ENCODE peak calls at places on chromosomes 4 and X, in four cellular contexts. S is choroid plexus epithelial cell, H is right atrium auricular region, P is ascending aorta. E is an unnamed sample.

GRCh38 chr4:181085584-181085983 is 1157.6 kb upstream of the TENM3 start:
- DNase-seq in S (no peak), H (no peak), P (no peak), E (no peak)

GRCh38 chrX:113629326-113629725 is 788.7 kb upstream of the AMOT start:
- DNase-seq in S (no peak), H (no peak), P (no peak), E (no peak)

GRCh38 chr4:52869196-52869595 is 7.1 kb downstream of the RASL11B start:
- DNase-seq in S (peak; percentile 28), H (peak; percentile 85), P (peak; percentile 30), E (no peak)

GRCh38 chr4:70637239-70637920 is 8.8 kb downstream of the ENAM start:
- DNase-seq in S (peak; percentile 8), H (no peak), P (no peak), E (no peak)

GRCh38 chr4:88792268-88792781 is 94.7 kb upstream of the NAP1L5 start:
- DNase-seq in S (peak; percentile 94), H (no peak), P (no peak), E (peak; percentile 77)

GRCh38 chr4:113008726-113009125 is 40.7 kb upstream of the ANK2 start:
- DNase-seq in S (no peak), H (no peak), P (no peak), E (no peak)

GRCh38 chrX:27918799-27919198 is 62.5 kb downstream of the DCAF8L1 start:
- DNase-seq in S (peak; percentile 46), H (no peak), P (no peak), E (peak; percentile 41)

GRCh38 chr4:37685211-37685725 is 908 bp downstream of the RELL1 start:
- DNase-seq in S (peak; percentile 50), H (no peak), P (no peak), E (peak; percentile 22)

DNA sequence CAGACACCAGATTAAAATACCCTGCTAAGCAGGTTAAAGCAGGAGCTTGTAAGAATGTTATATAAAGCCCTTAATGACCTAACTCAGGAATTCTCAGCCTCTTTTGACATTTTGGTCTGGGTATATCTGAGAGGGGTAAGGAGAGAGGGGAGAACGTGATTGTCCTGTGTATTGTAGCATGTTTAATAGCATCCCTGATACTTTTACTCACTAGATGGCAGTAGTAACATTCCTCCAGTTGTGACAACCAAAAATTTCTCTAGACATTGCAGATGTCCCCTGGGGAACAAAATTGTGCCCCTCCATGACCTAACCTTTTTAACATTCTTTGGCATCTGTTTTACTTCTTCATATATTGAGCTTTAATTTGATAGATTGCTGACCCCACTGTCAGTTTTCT is 17.9 kb downstream of the SMARCA5 start:
- DNase-seq in S (peak; percentile 43), H (no peak), P (no peak), E (peak; percentile 22)
- TF ChIP-seq CTCF in S (peak; percentile 61), H (peak; percentile 50), P (peak; percentile 31), E (peak; percentile 43)

GRCh38 chr4:24912252-24913098 is at the start of gene CCDC149:
- DNase-seq in S (peak; percentile 60), H (no peak), P (no peak), E (peak; percentile 84)
- TF ChIP-seq CTCF in S (no peak), H (peak; percentile 27), P (no peak), E (no peak)

GRCh38 chr4:6362243-6362885 is 92.7 kb downstream of the WFS1 start:
- DNase-seq in S (no peak), H (no peak), P (no peak), E (no peak)
- TF ChIP-seq CTCF in S (no peak), H (no peak), P (no peak), E (no peak)

GRCh38 chr4:84171871-84172270 is 327.2 kb downstream of the NKX6-1 start:
- DNase-seq in S (no peak), H (no peak), P (no peak), E (peak; percentile 52)

GRCh38 chr4:84167089-84167488 is 332.0 kb downstream of the NKX6-1 start:
- DNase-seq in S (no peak), H (no peak), P (no peak), E (no peak)

GRCh38 chr4:84166486-84166885 is 332.6 kb downstream of the NKX6-1 start:
- DNase-seq in S (no peak), H (no peak), P (no peak), E (no peak)

GRCh38 chr4:84167579-84167978 is 331.5 kb downstream of the NKX6-1 start:
- DNase-seq in S (no peak), H (no peak), P (no peak), E (no peak)
- TF ChIP-seq CTCF in S (peak; percentile 6), H (no peak), P (no peak), E (no peak)

GRCh38 chr4:136713140-136713539 is 819.2 kb downstream of the PCDH18 start:
- DNase-seq in S (peak; percentile 74), H (no peak), P (no peak), E (peak; percentile 41)
- TF ChIP-seq CTCF in S (peak; percentile 62), H (no peak), P (no peak), E (no peak)

GRCh38 chrX:68824565-68825125 is 4.2 kb upstream of the EFNB1 start:
- DNase-seq in S (no peak), H (no peak), P (no peak), E (no peak)

GRCh38 chrX:68824152-68824433 is 4.7 kb upstream of the EFNB1 start:
- DNase-seq in S (no peak), H (no peak), P (no peak), E (no peak)

GRCh38 chrX:68821616-68822015 is 7.2 kb upstream of the EFNB1 start:
- DNase-seq in S (no peak), H (no peak), P (no peak), E (no peak)

GRCh38 chrX:68822641-68823410 is 6.0 kb upstream of the EFNB1 start:
- DNase-seq in S (peak; percentile 72), H (no peak), P (no peak), E (peak; percentile 65)

DNA sequence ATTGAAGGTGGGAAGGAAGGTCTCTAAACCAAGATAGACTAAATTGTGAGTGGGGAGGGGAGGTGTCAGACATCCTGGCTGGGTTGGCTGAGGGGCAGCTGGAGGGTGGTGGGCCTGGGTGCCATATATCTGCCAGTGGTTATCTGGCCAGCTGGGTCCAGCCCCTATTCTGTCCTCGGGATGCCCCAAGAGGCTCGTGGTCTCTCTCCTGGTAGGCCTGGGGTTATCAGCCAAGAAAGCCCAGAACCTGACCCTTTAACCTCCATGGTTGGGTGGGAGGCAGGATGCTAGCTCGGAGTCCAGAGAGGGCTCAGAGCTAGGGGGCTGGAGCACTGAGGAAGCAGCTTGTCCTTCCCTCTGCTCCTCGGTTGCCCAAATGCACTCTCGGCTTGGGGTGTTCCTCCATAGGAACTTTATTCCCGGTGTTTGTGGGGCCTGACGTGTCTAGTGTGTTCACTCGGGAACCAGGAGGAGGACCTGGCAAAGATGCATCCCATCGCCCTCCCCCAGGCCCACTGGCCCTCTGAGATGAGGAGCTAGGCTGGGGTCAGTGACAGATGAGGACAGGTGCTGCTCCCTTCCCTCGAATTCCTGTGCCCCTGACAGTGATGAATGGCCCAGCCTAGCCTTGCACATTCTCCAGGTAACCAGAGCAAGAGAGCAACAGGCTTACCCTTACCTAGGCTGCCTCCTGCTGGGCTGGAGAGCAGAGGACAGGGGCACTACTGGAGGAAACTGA is 5.2 kb upstream of the EFNB1 start:
- DNase-seq in S (no peak), H (no peak), P (no peak), E (no peak)
- TF ChIP-seq CTCF in S (no peak), H (no peak), P (no peak), E (no peak)

DNA sequence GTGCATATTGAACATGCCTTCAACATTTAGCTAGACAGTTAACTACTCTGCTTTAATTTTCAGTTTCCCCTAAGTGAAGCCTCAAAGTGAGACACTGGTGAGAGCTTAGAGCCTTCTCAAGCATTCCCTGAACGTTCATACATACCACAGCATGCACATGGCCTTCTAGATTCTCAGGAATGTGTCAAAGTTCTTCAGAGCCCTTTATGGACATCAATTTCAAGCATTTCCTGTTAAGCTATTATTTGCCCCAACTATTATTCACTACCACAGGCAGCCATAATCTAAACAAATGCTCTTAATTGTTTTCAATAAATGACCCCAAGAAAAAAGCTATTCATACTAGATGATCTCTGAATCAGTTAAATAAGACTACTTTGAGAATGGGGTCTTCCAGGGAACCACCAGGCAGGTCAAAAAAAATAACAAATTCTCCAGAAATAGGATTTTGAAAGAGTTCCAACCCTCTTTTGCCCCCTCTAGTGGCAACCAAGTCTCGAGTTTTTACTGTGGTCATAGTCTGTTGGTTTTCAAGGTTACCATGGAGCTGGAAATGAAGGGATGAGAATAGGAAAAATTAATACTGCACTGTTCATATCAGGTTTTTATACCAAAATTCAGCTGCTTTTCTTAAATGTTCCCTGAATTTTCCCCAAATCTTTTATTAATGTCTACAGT is 235.4 kb downstream of the RAB28 start:
- DNase-seq in S (peak; percentile 53), H (no peak), P (no peak), E (peak; percentile 20)
- TF ChIP-seq CTCF in S (peak; percentile 48), H (no peak), P (no peak), E (peak; percentile 20)

DNA sequence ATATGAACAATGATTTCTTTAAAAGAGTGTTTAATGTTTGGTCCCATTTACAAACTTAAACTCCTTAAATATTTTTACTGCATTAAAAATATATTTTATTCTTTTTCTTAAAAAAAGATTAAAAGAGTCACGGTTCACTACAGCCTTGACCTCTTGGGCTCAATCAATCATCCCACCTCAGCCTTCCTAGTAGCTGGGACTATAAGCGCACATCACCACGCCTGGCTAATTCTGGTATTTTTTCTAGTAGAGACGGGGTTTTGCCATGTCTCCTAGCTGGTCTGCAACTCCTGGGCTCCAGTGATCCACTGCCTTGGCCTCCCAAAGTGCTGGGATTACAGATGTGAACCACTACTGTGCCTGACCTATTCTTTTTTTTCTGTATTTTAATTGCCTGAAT is 104.7 kb upstream of the TLR2 start:
- DNase-seq in S (no peak), H (no peak), P (no peak), E (no peak)
- TF ChIP-seq CTCF in S (no peak), H (no peak), P (no peak), E (no peak)

GRCh38 chrX:103918584-103919335 is 43.7 kb upstream of the TMSB15B start:
- DNase-seq in S (peak; percentile 59), H (peak; percentile 76), P (no peak), E (peak; percentile 65)
- TF ChIP-seq CTCF in S (no peak), H (no peak), P (no peak), E (no peak)